ENCODE peak calls at places on chromosomes 13 and 19, in four cellular contexts. T, Z, U and V are unnamed samples.
A peak's percentile ranks its signal among the peaks of the same experiment; 100 is the strongest.

GRCh38 chr19:12639901-12640613 is 26.5 kb downstream of the MAN2B1 start:
- DNase-seq in T (peak; percentile 86), Z (peak; percentile 84), U (peak; percentile 85), V (no peak)

GRCh38 chr19:18416778-18417249 is 2.4 kb upstream of the SSBP4 start:
- DNase-seq in T (peak; percentile 84), Z (peak; percentile 97), U (peak; percentile 74), V (peak; percentile 89)

GRCh38 chr19:30327331-30327730 is 44.9 kb upstream of the ZNF536 start:
- DNase-seq in T (no peak), Z (peak; percentile 3), U (no peak), V (peak; percentile 8)

GRCh38 chr13:44692173-44692713 is 116.1 kb upstream of the TSC22D1 start:
- DNase-seq in T (no peak), Z (no peak), U (no peak), V (no peak)

GRCh38 chr13:23876265-23876664 is 12.9 kb downstream of the MIPEP start:
- DNase-seq in T (no peak), Z (no peak), U (no peak), V (no peak)

GRCh38 chr13:102035969-102036368 is 365.9 kb downstream of the FGF14 start:
- DNase-seq in T (no peak), Z (no peak), U (no peak), V (no peak)

GRCh38 chr13:99963832-99964339 is 7.7 kb downstream of the ZIC5 start:
- DNase-seq in T (no peak), Z (no peak), U (no peak), V (no peak)

GRCh38 chr19:39531834-39532232 is 819 bp downstream of the EID2B start:
- DNase-seq in T (no peak), Z (peak; percentile 49), U (no peak), V (no peak)

GRCh38 chr13:102443234-102443633 is 41.4 kb upstream of the FGF14 start:
- DNase-seq in T (no peak), Z (no peak), U (no peak), V (no peak)

GRCh38 chr13:63680704-63681103 is 2265.1 kb upstream of the PCDH20 start:
- DNase-seq in T (no peak), Z (no peak), U (no peak), V (no peak)

GRCh38 chr13:94419304-94419943 is 60.1 kb downstream of the DCT start:
- DNase-seq in T (no peak), Z (no peak), U (no peak), V (no peak)

GRCh38 chr19:13298565-13299481 is 148.6 kb downstream of the IER2 start:
- DNase-seq in T (no peak), Z (no peak), U (no peak), V (no peak)

GRCh38 chr13:43079392-43079931 is 56.1 kb downstream of the DNAJC15 start:
- DNase-seq in T (no peak), Z (no peak), U (no peak), V (no peak)

GRCh38 chr13:39612023-39612637 is 9.1 kb upstream of the LHFPL6 start:
- DNase-seq in T (peak; percentile 79), Z (peak; percentile 77), U (peak; percentile 71), V (no peak)

GRCh38 chr13:36986462-36987240 is 12.5 kb downstream of the ALG5 start:
- DNase-seq in T (no peak), Z (no peak), U (no peak), V (no peak)

GRCh38 chr13:51152713-51153112 is 41.6 kb upstream of the C13orf42 start:
- DNase-seq in T (no peak), Z (no peak), U (no peak), V (no peak)

GRCh38 chr13:47933688-47934011 is 67.4 kb downstream of the SUCLA2 start:
- DNase-seq in T (no peak), Z (no peak), U (no peak), V (no peak)

GRCh38 chr13:77026255-77026782 is 640 bp downstream of the FBXL3 start:
- DNase-seq in T (peak; percentile 85), Z (peak; percentile 95), U (peak; percentile 89), V (peak; percentile 77)

GRCh38 chr13:110434629-110435028 is 126.9 kb downstream of the RAB20 start:
- DNase-seq in T (no peak), Z (no peak), U (no peak), V (no peak)

GRCh38 chr19:3176715-3177501 is 1.7 kb upstream of the S1PR4 start:
- DNase-seq in T (peak; percentile 16), Z (no peak), U (peak; percentile 69), V (peak; percentile 68)

GRCh38 chr19:16566161-16566560 is 6.1 kb downstream of the SLC35E1 start:
- DNase-seq in T (no peak), Z (no peak), U (peak; percentile 72), V (no peak)

GRCh38 chr13:43298799-43299198 is 275.4 kb downstream of the DNAJC15 start:
- DNase-seq in T (no peak), Z (no peak), U (no peak), V (no peak)

GRCh38 chr19:40358773-40359172 is 10.3 kb downstream of the PLD3 start:
- DNase-seq in T (no peak), Z (no peak), U (no peak), V (no peak)

GRCh38 chr13:114140131-114140908 is 7.9 kb upstream of the RASA3 start:
- DNase-seq in T (no peak), Z (no peak), U (no peak), V (no peak)

GRCh38 chr13:106617561-106617960 is 49.6 kb upstream of the ARGLU1 start:
- DNase-seq in T (no peak), Z (no peak), U (no peak), V (no peak)

GRCh38 chr19:6472713-6473112 is 8.6 kb downstream of the CRB3 start:
- DNase-seq in T (no peak), Z (no peak), U (no peak), V (no peak)

GRCh38 chr13:42064259-42064658 is 15.8 kb downstream of the DGKH start:
- DNase-seq in T (no peak), Z (no peak), U (no peak), V (no peak)

GRCh38 chr19:5154799-5155426 is 185.7 kb downstream of the PTPRS start:
- DNase-seq in T (no peak), Z (no peak), U (no peak), V (no peak)

GRCh38 chr13:59842507-59842906 is 321.2 kb downstream of the DIAPH3 start:
- DNase-seq in T (no peak), Z (no peak), U (no peak), V (no peak)

GRCh38 chr13:59745395-59745788 is 418.3 kb downstream of the DIAPH3 start:
- DNase-seq in T (no peak), Z (no peak), U (no peak), V (no peak)

GRCh38 chr19:7605490-7606222 is 10.0 kb downstream of the CAMSAP3 start:
- DNase-seq in T (no peak), Z (no peak), U (no peak), V (no peak)

GRCh38 chr13:30673669-30674521 is 56.2 kb downstream of the USPL1 start:
- DNase-seq in T (peak; percentile 89), Z (peak; percentile 93), U (peak; percentile 91), V (peak; percentile 88)
- TF ChIP-seq CTCF in T (peak; percentile 85), Z (peak; percentile 83), U (no peak), V (peak; percentile 88)

GRCh38 chr13:69580255-69580654 is 527.4 kb upstream of the ATXN8OS start:
- DNase-seq in T (no peak), Z (no peak), U (no peak), V (no peak)

GRCh38 chr13:69579351-69579750 is 528.3 kb upstream of the ATXN8OS start:
- DNase-seq in T (no peak), Z (no peak), U (no peak), V (no peak)
- TF ChIP-seq CTCF in T (no peak), Z (no peak), U (no peak), V (peak; percentile 46)

GRCh38 chr19:1149259-1150045 is 24.6 kb downstream of the SBNO2 start:
- DNase-seq in T (no peak), Z (no peak), U (no peak), V (no peak)

GRCh38 chr19:1147934-1148549 is 26.0 kb downstream of the SBNO2 start:
- DNase-seq in T (no peak), Z (no peak), U (no peak), V (no peak)

GRCh38 chr19:1146418-1146711 is 27.7 kb downstream of the SBNO2 start:
- DNase-seq in T (no peak), Z (no peak), U (no peak), V (no peak)

GRCh38 chr19:1145635-1146417 is 28.2 kb downstream of the SBNO2 start:
- DNase-seq in T (no peak), Z (no peak), U (no peak), V (no peak)

GRCh38 chr19:1146858-1147780 is 26.9 kb downstream of the SBNO2 start:
- DNase-seq in T (no peak), Z (no peak), U (no peak), V (no peak)
- TF ChIP-seq CTCF in T (no peak), Z (no peak), U (no peak), V (no peak)

DNA sequence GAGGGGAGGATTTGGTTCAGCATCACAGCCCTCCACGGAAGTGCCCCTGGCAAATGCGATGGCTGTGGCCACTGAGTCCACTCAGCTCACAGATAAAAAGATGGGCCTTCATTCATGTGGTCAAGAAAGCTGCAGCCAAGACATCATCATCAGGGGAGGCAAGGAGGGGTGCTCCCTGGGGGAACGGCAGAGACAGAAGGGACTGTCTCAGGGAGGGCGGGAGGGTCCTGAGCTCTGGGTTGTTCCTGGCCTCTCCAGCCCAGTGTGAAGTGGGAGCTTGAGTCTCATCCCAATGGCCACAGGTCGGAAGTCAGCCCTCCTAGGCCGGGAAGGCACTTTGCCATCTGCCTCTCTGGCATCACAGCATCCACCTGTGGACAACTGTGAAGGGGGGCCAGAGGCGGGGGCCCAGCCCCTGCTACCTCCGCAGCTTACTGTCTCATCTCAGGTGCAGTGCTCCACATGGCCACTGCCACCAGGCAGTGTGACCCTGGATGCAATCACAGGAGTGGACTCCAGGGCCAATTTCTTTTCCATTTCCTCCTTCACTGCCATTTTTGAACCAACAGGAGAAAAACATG is 137.8 kb upstream of the SOX1 start:
- DNase-seq in T (no peak), Z (no peak), U (peak; percentile 18), V (no peak)
- TF ChIP-seq CTCF in T (no peak), Z (no peak), U (no peak), V (peak; percentile 34)

GRCh38 chr13:98541211-98541610 is 35.7 kb downstream of the STK24 start:
- DNase-seq in T (no peak), Z (no peak), U (no peak), V (no peak)

GRCh38 chr13:98543380-98544104 is 33.4 kb downstream of the STK24 start:
- DNase-seq in T (no peak), Z (no peak), U (no peak), V (no peak)

GRCh38 chr13:98542568-98543379 is 34.1 kb downstream of the STK24 start:
- DNase-seq in T (no peak), Z (no peak), U (no peak), V (no peak)

GRCh38 chr13:98540476-98540875 is 36.4 kb downstream of the STK24 start:
- DNase-seq in T (no peak), Z (no peak), U (no peak), V (no peak)

DNA sequence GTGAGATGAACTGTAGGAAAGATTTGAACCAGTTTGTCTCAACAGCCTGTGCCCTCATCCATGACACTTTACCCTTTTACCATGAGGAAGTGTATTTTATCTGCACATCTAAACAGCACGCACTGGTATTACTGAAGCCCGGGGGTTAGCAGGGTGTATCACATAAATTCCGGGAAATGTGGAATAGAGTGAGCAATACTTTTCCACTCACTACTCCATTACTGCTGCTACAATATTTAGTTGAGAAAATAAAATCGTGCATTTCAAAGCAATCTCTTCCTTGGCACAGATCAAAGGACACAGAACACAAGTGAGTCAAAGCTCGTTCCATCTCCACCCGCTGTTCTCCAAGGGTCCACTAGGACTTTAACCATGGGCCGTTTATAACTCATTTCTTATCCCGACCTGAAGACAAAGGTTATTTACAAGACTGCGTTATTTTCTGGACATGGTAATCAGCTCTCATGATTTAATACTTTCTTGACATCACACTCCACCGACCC is 35.2 kb downstream of the STK24 start:
- DNase-seq in T (no peak), Z (no peak), U (no peak), V (no peak)
- TF ChIP-seq CTCF in T (peak; percentile 11), Z (peak; percentile 18), U (no peak), V (peak; percentile 56)